ENCODE peak calls at places on chromosomes 2 and 18, in four cellular contexts. One of them, this sample, is unnamed.

GRCh38 chr2:62287895-62288589 is 92.1 kb downstream of the B3GNT2 start:
- DNase-seq in prostate gland: no peak
- DNase-seq in type B pancreatic cell: no peak
- DNase-seq in osteocyte: peak
- DNase-seq in this sample: peak

GRCh38 chr2:239376351-239376750 is 24.5 kb downstream of the HDAC4 start:
- DNase-seq in prostate gland: no peak
- DNase-seq in osteocyte: no peak
- DNase-seq in type B pancreatic cell: no peak
- DNase-seq in this sample: no peak

GRCh38 chr2:116877944-116878343 is 936.5 kb upstream of the DDX18 start:
- DNase-seq in osteocyte: no peak
- DNase-seq in type B pancreatic cell: no peak
- DNase-seq in prostate gland: no peak
- DNase-seq in this sample: no peak

GRCh38 chr2:11406492-11407381 is 59.2 kb downstream of the E2F6 start:
- DNase-seq in type B pancreatic cell: no peak
- DNase-seq in osteocyte: peak
- DNase-seq in prostate gland: no peak
- DNase-seq in this sample: no peak

GRCh38 chr2:9631484-9631819 is 655 bp upstream of the YWHAQ start:
- DNase-seq in prostate gland: no peak
- DNase-seq in osteocyte: no peak
- DNase-seq in type B pancreatic cell: no peak
- DNase-seq in this sample: no peak

GRCh38 chr2:9006368-9006767 is 2.9 kb upstream of the MBOAT2 start:
- DNase-seq in type B pancreatic cell: no peak
- DNase-seq in prostate gland: no peak
- DNase-seq in osteocyte: no peak
- DNase-seq in this sample: no peak

GRCh38 chr2:119008108-119008507 is 66.1 kb downstream of the MARCO start:
- DNase-seq in type B pancreatic cell: no peak
- DNase-seq in osteocyte: no peak
- DNase-seq in prostate gland: no peak
- DNase-seq in this sample: no peak

GRCh38 chr2:98913916-98914712 is 21.9 kb downstream of the CRACDL start:
- DNase-seq in type B pancreatic cell: peak
- DNase-seq in prostate gland: no peak
- DNase-seq in osteocyte: peak
- DNase-seq in this sample: no peak

GRCh38 chr18:22667158-22667557 is 249.4 kb upstream of the CTAGE1 start:
- DNase-seq in prostate gland: no peak
- DNase-seq in type B pancreatic cell: no peak
- DNase-seq in osteocyte: no peak
- DNase-seq in this sample: no peak

GRCh38 chr18:24504401-24504800 is 44.0 kb downstream of the HRH4 start:
- DNase-seq in prostate gland: no peak
- DNase-seq in osteocyte: no peak
- DNase-seq in type B pancreatic cell: no peak
- DNase-seq in this sample: no peak

GRCh38 chr2:152250421-152251100 is 75.0 kb upstream of the STAM2 start:
- DNase-seq in type B pancreatic cell: no peak
- DNase-seq in prostate gland: no peak
- DNase-seq in osteocyte: no peak
- DNase-seq in this sample: no peak

GRCh38 chr2:185417111-185417510 is 321.5 kb upstream of the FSIP2 start:
- DNase-seq in type B pancreatic cell: no peak
- DNase-seq in osteocyte: no peak
- DNase-seq in prostate gland: no peak
- DNase-seq in this sample: no peak

GRCh38 chr2:202831241-202831997 is 40.1 kb downstream of the ICA1L start:
- DNase-seq in osteocyte: no peak
- DNase-seq in type B pancreatic cell: no peak
- DNase-seq in prostate gland: peak
- DNase-seq in this sample: peak

GRCh38 chr2:111919362-111919761 is 21.0 kb downstream of the MERTK start:
- DNase-seq in osteocyte: no peak
- DNase-seq in prostate gland: no peak
- DNase-seq in type B pancreatic cell: no peak
- DNase-seq in this sample: no peak

GRCh38 chr18:77059294-77059916 is 73.2 kb downstream of the MBP start:
- DNase-seq in type B pancreatic cell: no peak
- DNase-seq in osteocyte: no peak
- DNase-seq in prostate gland: no peak
- DNase-seq in this sample: peak

GRCh38 chr2:38788306-38788705 is 10.3 kb downstream of the GEMIN6 start:
- DNase-seq in type B pancreatic cell: no peak
- DNase-seq in prostate gland: no peak
- DNase-seq in osteocyte: no peak
- DNase-seq in this sample: no peak

GRCh38 chr18:22559414-22560282 is 141.9 kb upstream of the CTAGE1 start:
- DNase-seq in osteocyte: peak
- DNase-seq in type B pancreatic cell: peak
- DNase-seq in prostate gland: peak
- DNase-seq in this sample: peak

GRCh38 chr2:33340265-33340664 is 136.2 kb upstream of the RASGRP3 start:
- DNase-seq in type B pancreatic cell: no peak
- DNase-seq in prostate gland: no peak
- DNase-seq in osteocyte: no peak
- DNase-seq in this sample: no peak

GRCh38 chr2:10493075-10493635 is 45.0 kb upstream of the ODC1 start:
- DNase-seq in type B pancreatic cell: no peak
- DNase-seq in prostate gland: no peak
- DNase-seq in osteocyte: no peak
- DNase-seq in this sample: no peak

GRCh38 chr2:10787176-10787968 is 25.2 kb downstream of the PDIA6 start:
- DNase-seq in type B pancreatic cell: no peak
- DNase-seq in osteocyte: peak
- DNase-seq in prostate gland: no peak
- DNase-seq in this sample: peak

GRCh38 chr18:46424898-46425297 is 232.1 kb downstream of the LOXHD1 start:
- DNase-seq in prostate gland: peak
- DNase-seq in osteocyte: no peak
- DNase-seq in type B pancreatic cell: no peak
- DNase-seq in this sample: no peak

GRCh38 chr2:85926526-85926925 is 37.7 kb upstream of the ST3GAL5 start:
- DNase-seq in osteocyte: no peak
- DNase-seq in type B pancreatic cell: no peak
- DNase-seq in prostate gland: no peak
- DNase-seq in this sample: no peak

GRCh38 chr2:167157523-167157922 is 269.2 kb downstream of the XIRP2 start:
- DNase-seq in osteocyte: no peak
- DNase-seq in prostate gland: no peak
- DNase-seq in type B pancreatic cell: no peak
- DNase-seq in this sample: no peak

DNA sequence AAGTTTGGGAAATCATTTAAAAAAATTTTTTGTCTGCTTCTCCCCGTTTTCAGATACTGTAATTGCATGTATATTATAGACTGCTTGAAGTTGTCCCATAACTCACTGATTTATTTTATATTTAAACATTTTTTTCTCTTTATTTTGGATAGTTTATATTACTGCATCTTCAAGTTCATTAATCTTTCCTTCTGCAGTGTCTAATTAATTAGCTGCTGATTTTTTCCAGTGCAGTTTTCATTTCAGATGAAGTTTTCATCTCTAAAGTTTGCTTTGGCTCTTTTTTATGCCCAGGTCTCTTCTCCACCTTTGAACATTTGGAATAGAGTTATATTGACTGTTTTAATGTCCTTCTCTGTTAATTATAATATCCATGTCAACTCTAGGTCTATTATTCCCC is 9.3 kb downstream of the CLIP4 start:
- DNase-seq in osteocyte: no peak
- DNase-seq in type B pancreatic cell: no peak
- DNase-seq in prostate gland: no peak
- DNase-seq in this sample: no peak
- TF ChIP-seq CTCF in osteocyte: no peak
- TF ChIP-seq CTCF in type B pancreatic cell: no peak
- TF ChIP-seq CTCF in prostate gland: no peak
- TF ChIP-seq CTCF in this sample: no peak

GRCh38 chr2:218726004-218726574 is 15.5 kb downstream of the TTLL4 start:
- DNase-seq in type B pancreatic cell: no peak
- DNase-seq in prostate gland: no peak
- DNase-seq in osteocyte: no peak
- DNase-seq in this sample: no peak

GRCh38 chr2:218732761-218733158 is 22.1 kb downstream of the TTLL4 start:
- DNase-seq in type B pancreatic cell: no peak
- DNase-seq in prostate gland: no peak
- DNase-seq in osteocyte: no peak
- DNase-seq in this sample: no peak

GRCh38 chr2:218722876-218723477 is 12.3 kb downstream of the TTLL4 start:
- DNase-seq in osteocyte: no peak
- DNase-seq in prostate gland: no peak
- DNase-seq in type B pancreatic cell: no peak
- DNase-seq in this sample: no peak

GRCh38 chr2:218732052-218732760 is 21.6 kb downstream of the TTLL4 start:
- DNase-seq in osteocyte: no peak
- DNase-seq in type B pancreatic cell: no peak
- DNase-seq in prostate gland: no peak
- DNase-seq in this sample: no peak

DNA sequence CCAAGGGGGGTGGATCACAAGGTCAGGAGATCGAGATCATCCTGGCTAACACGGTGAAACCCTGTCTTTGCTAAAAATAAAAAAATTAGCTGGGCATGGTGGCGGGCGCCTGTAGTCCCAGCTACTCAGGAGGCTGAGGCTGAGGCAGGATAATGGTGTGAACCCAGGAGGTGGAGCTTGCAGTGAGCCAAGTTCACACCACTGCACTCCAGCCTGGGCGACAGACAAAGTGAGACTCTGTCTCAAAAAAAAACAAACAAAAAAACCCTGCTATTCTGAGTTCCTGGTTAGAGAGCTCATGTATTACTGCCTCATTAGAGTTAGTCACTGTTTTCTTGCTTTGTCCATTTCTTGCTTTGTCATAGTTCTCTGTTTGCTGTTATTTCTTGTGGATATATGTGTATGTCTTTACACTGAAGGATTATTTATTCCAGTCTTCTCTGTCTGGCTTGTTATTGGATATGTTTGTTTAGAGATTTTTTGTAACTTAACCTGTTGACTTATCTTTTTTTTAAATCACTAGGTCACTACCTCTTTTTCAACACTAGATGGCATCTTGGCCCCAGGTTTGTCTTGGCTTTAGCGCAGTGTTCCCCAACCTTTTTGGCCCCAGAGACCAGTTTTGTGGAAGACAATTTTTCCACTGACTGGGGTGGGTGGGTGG is 17.0 kb downstream of the TTLL4 start:
- DNase-seq in osteocyte: no peak
- DNase-seq in type B pancreatic cell: no peak
- DNase-seq in prostate gland: no peak
- DNase-seq in this sample: no peak
- TF ChIP-seq CTCF in osteocyte: peak
- TF ChIP-seq CTCF in type B pancreatic cell: peak
- TF ChIP-seq CTCF in prostate gland: no peak
- TF ChIP-seq CTCF in this sample: peak

DNA sequence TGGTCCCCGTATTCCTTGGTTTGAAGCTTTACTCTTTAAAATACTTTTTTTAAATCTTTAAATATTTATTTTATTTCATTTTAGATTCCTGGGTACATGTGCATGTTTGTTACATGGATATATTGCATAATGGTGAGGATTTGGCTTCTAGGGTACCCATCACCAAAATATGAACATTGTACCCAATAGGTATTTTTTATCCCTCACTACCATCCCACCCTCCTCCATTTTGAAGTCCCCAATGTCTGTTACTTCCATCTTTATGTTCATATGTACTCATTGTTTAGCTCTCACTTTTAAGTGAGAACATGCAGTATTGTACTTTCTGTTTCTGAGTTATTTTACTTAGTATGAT is 59.5 kb upstream of the IL1RL1 start:
- DNase-seq in prostate gland: no peak
- DNase-seq in osteocyte: no peak
- DNase-seq in type B pancreatic cell: no peak
- DNase-seq in this sample: no peak
- TF ChIP-seq CTCF in prostate gland: no peak
- TF ChIP-seq CTCF in osteocyte: peak
- TF ChIP-seq CTCF in type B pancreatic cell: no peak
- TF ChIP-seq CTCF in this sample: peak

DNA sequence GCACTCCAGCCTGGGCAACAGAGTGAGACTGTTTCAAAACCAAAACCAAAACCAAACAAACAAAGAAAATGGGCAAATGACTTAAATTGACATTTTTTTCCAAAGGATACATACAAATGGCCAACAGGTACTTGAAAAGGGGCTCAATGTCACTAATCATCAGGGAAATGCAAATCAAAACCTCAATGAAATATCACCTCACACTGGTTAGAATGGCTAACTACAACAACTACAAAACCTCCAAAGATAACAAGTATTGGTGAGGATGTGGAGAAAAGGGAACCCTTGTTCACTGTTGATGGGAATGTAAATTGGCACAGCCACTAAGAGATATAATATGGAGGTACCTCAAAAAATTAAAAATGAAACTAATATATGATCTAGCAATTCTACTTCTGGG is 213.2 kb upstream of the HS6ST1 start:
- DNase-seq in type B pancreatic cell: no peak
- DNase-seq in osteocyte: no peak
- DNase-seq in prostate gland: no peak
- DNase-seq in this sample: no peak
- TF ChIP-seq CTCF in type B pancreatic cell: peak
- TF ChIP-seq CTCF in osteocyte: peak
- TF ChIP-seq CTCF in prostate gland: no peak
- TF ChIP-seq CTCF in this sample: no peak

GRCh38 chr2:101961287-101962242 is 30.2 kb upstream of the IL1R2 start:
- DNase-seq in prostate gland: peak
- DNase-seq in osteocyte: peak
- DNase-seq in type B pancreatic cell: no peak
- DNase-seq in this sample: no peak
- TF ChIP-seq CTCF in prostate gland: no peak
- TF ChIP-seq CTCF in osteocyte: no peak
- TF ChIP-seq CTCF in type B pancreatic cell: no peak
- TF ChIP-seq CTCF in this sample: no peak

DNA sequence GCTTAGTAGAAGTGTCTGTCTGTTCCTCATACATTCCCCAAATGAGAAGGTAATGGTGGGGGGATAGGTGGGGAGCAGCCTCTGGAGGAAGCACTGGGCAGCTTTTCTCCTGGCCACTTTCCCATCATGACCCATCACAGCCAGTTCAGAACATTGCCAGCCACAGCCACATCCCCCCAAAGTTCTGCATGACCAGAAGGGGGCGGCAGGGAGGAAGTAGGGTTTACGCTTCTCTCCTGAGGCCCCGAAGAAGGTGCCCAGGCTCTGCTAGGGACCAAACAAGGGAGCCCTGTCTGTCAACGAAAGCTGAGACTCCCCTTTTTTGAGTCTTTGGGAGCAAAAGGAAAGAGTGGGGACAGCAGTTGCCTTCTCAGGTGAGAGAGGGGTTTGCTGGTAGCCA is 7.7 kb downstream of the IGFBP5 start:
- DNase-seq in osteocyte: no peak
- DNase-seq in prostate gland: no peak
- DNase-seq in type B pancreatic cell: no peak
- DNase-seq in this sample: peak
- TF ChIP-seq CTCF in osteocyte: peak
- TF ChIP-seq CTCF in prostate gland: no peak
- TF ChIP-seq CTCF in type B pancreatic cell: peak
- TF ChIP-seq CTCF in this sample: peak

GRCh38 chr18:65124633-65125032 is 626.2 kb upstream of the CDH7 start:
- DNase-seq in type B pancreatic cell: no peak
- DNase-seq in prostate gland: no peak
- DNase-seq in osteocyte: no peak
- DNase-seq in this sample: no peak
- TF ChIP-seq CTCF in type B pancreatic cell: no peak
- TF ChIP-seq CTCF in prostate gland: no peak
- TF ChIP-seq CTCF in osteocyte: no peak
- TF ChIP-seq CTCF in this sample: no peak

GRCh38 chr2:181581534-181581933 is 75.4 kb downstream of the CERKL start:
- DNase-seq in type B pancreatic cell: no peak
- DNase-seq in prostate gland: no peak
- DNase-seq in osteocyte: no peak
- DNase-seq in this sample: peak
- TF ChIP-seq CTCF in type B pancreatic cell: peak
- TF ChIP-seq CTCF in prostate gland: no peak
- TF ChIP-seq CTCF in osteocyte: no peak
- TF ChIP-seq CTCF in this sample: no peak